ENCODE peak calls at places on chromosomes 4 and X, in eight cellular contexts. R, J, U, Y, T, A, M and F are unnamed samples. For H3K4me1, the result is how much of the 10 kb centered on the place peaks cover.

GRCh38 chr4:7383251-7383650 is 51.5 kb downstream of the PSAPL1 start:
- DNase-seq in U (no peak), A (no peak), Y (no peak), T (no peak), M (no peak), R (no peak), J (no peak), F (no peak)

GRCh38 chr4:7651461-7651921 is 216.8 kb upstream of the PSAPL1 start:
- DNase-seq in T (peak), U (peak), J (no peak), M (no peak), A (no peak), Y (no peak), R (no peak), F (peak)

GRCh38 chr4:48462363-48462762 is 20.8 kb upstream of the SLC10A4 start:
- DNase-seq in Y (no peak), U (no peak), T (no peak), R (no peak), A (no peak), M (no peak), J (no peak), F (no peak)

GRCh38 chrX:39967348-39967747 is 130.4 kb downstream of the BCOR start:
- DNase-seq in A (no peak), T (no peak), Y (no peak), M (no peak), R (no peak), J (no peak), U (no peak), F (no peak)

GRCh38 chr4:19494958-19495357 is 756.7 kb upstream of the SLIT2 start:
- DNase-seq in T (no peak), M (no peak), Y (no peak), A (no peak), J (no peak), R (no peak), U (peak), F (no peak)

GRCh38 chrX:115616943-115617563 is 56.1 kb downstream of the PLS3 start:
- DNase-seq in J (no peak), A (no peak), M (no peak), T (no peak), R (no peak), Y (no peak), U (peak), F (no peak)

GRCh38 chr4:56668267-56668666 is 12.8 kb downstream of the HOPX start:
- DNase-seq in M (peak), U (no peak), Y (no peak), R (peak), J (no peak), A (no peak), T (no peak), F (no peak)

GRCh38 chr4:180028682-180029081 is 2214.5 kb upstream of the TENM3 start:
- DNase-seq in A (peak), M (peak), R (peak), Y (no peak), T (peak), U (peak), J (no peak), F (peak)

GRCh38 chrX:136797787-136798186 is 17.1 kb upstream of the ARHGEF6 start:
- DNase-seq in R (no peak), U (no peak), J (no peak), M (no peak), A (no peak), Y (no peak), T (no peak), F (no peak)

GRCh38 chr4:152352645-152353116 is 183.2 kb downstream of the FBXW7 start:
- DNase-seq in Y (no peak), A (no peak), R (peak), M (peak), J (no peak), T (peak), U (peak), F (peak)

GRCh38 chrX:40174594-40175415 is 77.0 kb upstream of the BCOR start:
- DNase-seq in M (peak), R (peak), J (no peak), Y (peak), A (no peak), T (peak), U (peak), F (peak)

DNA sequence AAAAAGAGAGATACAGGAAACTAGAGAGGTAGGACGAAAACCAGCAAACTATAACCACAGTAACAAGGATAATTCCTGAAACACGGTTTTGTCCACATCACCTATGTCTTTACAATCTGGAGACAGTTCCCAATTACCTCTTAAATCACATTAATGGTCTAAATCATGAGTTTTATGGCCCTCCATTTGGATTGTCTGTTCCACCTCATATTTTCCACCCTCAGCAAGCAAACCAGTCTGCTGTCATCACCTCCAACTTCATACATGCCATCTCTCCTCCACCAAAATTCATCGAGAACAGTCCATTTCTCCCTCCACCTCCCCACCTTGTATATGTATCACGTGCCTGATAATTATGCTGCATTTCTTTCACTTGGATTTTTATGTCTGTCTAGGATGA is 107.3 kb downstream of the SH3RF1 start:
- DNase-seq in J (no peak), A (no peak), M (no peak), Y (no peak), U (no peak), R (no peak), T (no peak), F (no peak)
- H3K27ac ChIP-seq in J (no peak), A (no peak), M (no peak), Y (no peak), U (no peak), R (no peak), T (peak), F (no peak)

GRCh38 chr4:139207247-139207646 is 30.2 kb upstream of the ELF2 start:
- DNase-seq in A (no peak), U (no peak), M (no peak), Y (no peak), J (no peak), R (no peak), T (no peak), F (no peak)
- H3K4me1 ChIP-seq in A (under half), U (under half), M (under half), Y (under half), J (under half), R (under half), T (under half), F (under half)

GRCh38 chr4:24321637-24322036 is 262.7 kb downstream of the DHX15 start:
- DNase-seq in J (no peak), Y (no peak), T (no peak), R (no peak), U (no peak), M (no peak), A (peak), F (no peak)
- H3K27ac ChIP-seq in J (no peak), Y (no peak), T (no peak), R (no peak), U (no peak), M (no peak), A (no peak), F (no peak)

GRCh38 chr4:121696140-121696640 is 590 bp downstream of the ANXA5 start:
- DNase-seq in A (no peak), R (peak), M (peak), J (peak), U (peak), Y (peak), T (peak), F (peak)
- H3K4me1 ChIP-seq in A (under half), R (under half), M (under half), J (under half), U (under half), Y (under half), T (under half), F (under half)

GRCh38 chr4:119537586-119537985 is 91.0 kb downstream of the PDE5A start:
- DNase-seq in T (no peak), R (no peak), J (no peak), M (no peak), U (no peak), A (no peak), Y (no peak), F (no peak)

GRCh38 chr4:119540249-119540648 is 88.4 kb downstream of the PDE5A start:
- DNase-seq in M (no peak), U (peak), J (no peak), A (no peak), Y (no peak), R (no peak), T (no peak), F (no peak)

GRCh38 chr4:119543187-119543586 is 85.4 kb downstream of the PDE5A start:
- DNase-seq in A (no peak), T (no peak), Y (no peak), M (no peak), R (no peak), J (no peak), U (no peak), F (no peak)

GRCh38 chr4:119543794-119544193 is 84.8 kb downstream of the PDE5A start:
- DNase-seq in M (no peak), Y (no peak), A (no peak), J (no peak), U (no peak), R (no peak), T (no peak), F (no peak)

DNA sequence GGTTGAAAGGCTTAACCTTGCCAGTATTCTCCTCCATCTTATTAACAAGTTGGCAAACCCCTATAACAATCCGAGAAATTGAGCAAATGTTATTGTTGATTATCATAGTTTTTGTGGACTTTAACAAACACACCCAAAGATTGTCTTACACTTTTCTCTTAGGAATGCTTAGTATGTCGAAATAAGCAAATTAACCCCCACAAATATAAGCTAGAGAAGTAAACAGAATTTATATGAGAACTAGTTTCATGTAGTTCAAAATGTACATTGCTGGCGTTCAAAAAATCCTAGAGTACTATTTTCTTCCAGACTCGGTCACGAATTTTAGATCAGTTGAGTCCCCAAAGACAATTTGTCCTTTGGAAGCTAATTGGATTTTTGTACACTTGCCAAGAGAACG is 86.0 kb downstream of the PDE5A start:
- DNase-seq in M (no peak), A (no peak), U (no peak), R (no peak), T (no peak), J (no peak), Y (no peak), F (no peak)
- H3K27ac ChIP-seq in M (no peak), A (no peak), U (no peak), R (no peak), T (no peak), J (no peak), Y (no peak), F (no peak)

GRCh38 chr4:67084801-67085200 is 460.5 kb downstream of the CENPC start:
- DNase-seq in Y (no peak), A (no peak), J (no peak), M (no peak), T (no peak), U (no peak), R (no peak), F (no peak)
- H3K4me1 ChIP-seq in Y (under half), A (under half), J (under half), M (under half), T (under half), U (under half), R (under half), F (under half)

DNA sequence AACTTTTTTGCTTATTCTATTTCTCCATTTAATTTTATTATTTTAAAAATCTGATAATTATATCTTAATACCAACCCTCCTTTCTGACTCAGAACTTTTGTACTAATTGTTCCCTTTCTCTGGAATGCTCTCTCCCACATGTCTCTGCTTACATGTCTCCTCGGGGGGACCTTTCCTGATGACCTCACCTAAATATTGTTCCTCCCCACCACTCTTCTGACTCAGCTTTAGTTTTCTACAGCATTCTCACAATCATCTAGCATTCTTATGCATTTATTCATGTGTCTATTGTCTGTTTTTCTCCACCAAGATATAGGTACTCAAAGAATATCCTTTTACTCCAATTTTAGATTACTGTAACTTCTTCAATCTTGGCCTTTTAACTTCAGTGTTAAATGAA is 128.7 kb downstream of the MSL3 start:
- DNase-seq in U (peak), A (no peak), T (no peak), Y (no peak), R (no peak), J (no peak), M (no peak), F (no peak)
- H3K27ac ChIP-seq in U (no peak), A (no peak), T (no peak), Y (no peak), R (no peak), J (no peak), M (no peak), F (no peak)

GRCh38 chrX:2694868-2695267 is 3.8 kb downstream of the CD99 start:
- DNase-seq in Y (no peak), M (no peak), R (no peak), U (no peak), J (no peak), T (no peak), A (no peak), F (no peak)
- H3K4me1 ChIP-seq in Y (half or more), M (under half), R (half or more), U (under half), J (half or more), T (under half), A (under half), F (under half)

GRCh38 chr4:8922481-8922880 is 50.8 kb upstream of the HMX1 start:
- DNase-seq in R (no peak), J (no peak), M (no peak), T (no peak), A (no peak), U (no peak), Y (no peak), F (no peak)

GRCh38 chr4:8920969-8921368 is 49.3 kb upstream of the HMX1 start:
- DNase-seq in Y (no peak), U (no peak), T (no peak), J (no peak), R (no peak), A (no peak), M (no peak), F (no peak)

GRCh38 chr4:8919651-8920288 is 48.1 kb upstream of the HMX1 start:
- DNase-seq in A (no peak), R (no peak), J (no peak), U (no peak), Y (no peak), T (no peak), M (no peak), F (no peak)

GRCh38 chr4:8921465-8921864 is 49.8 kb upstream of the HMX1 start:
- DNase-seq in U (no peak), R (no peak), M (no peak), T (no peak), J (no peak), Y (no peak), A (no peak), F (no peak)

GRCh38 chr4:8920289-8920965 is 48.8 kb upstream of the HMX1 start:
- DNase-seq in R (no peak), T (no peak), U (no peak), J (no peak), A (no peak), M (no peak), Y (no peak), F (no peak)
- H3K27ac ChIP-seq in R (no peak), T (no peak), U (no peak), J (no peak), A (no peak), M (no peak), Y (no peak), F (no peak)

DNA sequence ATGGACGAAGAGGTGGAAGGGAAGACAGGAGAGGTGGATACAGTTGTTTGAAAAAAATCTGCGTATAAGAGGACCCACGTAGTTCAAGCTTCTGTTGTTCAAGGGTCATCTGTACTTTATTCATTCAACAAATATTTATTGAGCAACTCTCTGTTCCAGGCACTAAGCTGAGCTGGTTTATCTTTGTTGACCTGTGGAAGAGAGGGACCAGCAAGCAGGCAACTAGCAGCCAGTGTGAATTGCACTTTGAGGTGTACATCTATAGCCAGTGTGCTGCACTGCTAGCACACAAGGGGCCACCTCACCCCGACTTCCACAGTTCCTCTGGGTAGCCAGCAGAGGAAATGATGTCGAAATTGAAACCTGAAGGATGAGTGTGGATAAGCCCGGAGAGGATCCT is 191.4 kb downstream of the SOWAHB start:
- DNase-seq in Y (no peak), J (no peak), A (no peak), U (no peak), R (no peak), M (no peak), T (no peak), F (no peak)
- H3K4me1 ChIP-seq in Y (under half), J (under half), A (under half), U (under half), R (under half), M (under half), T (under half), F (under half)